ENCODE peak calls at places on chromosome 16, in five cellular contexts. One of them, this sample, is unnamed.

GRCh38 chr16:66856801-66857200 is 12.6 kb downstream of the CA7 start:
- DNase-seq in Kasumi-1: no peak
- DNase-seq in anterior cingulate cortex: no peak
- DNase-seq in NCI-H774: no peak
- DNase-seq in HEK293T: no peak
- DNase-seq in this sample: no peak

GRCh38 chr16:1941924-1942809 is 832 bp downstream of the MSRB1 start:
- DNase-seq in Kasumi-1: no peak
- DNase-seq in HEK293T: no peak
- DNase-seq in NCI-H774: no peak
- DNase-seq in anterior cingulate cortex: no peak
- DNase-seq in this sample: no peak

GRCh38 chr16:30923554-30924085 is at the start of gene FBXL19:
- DNase-seq in Kasumi-1: no peak
- DNase-seq in NCI-H774: no peak
- DNase-seq in HEK293T: no peak
- DNase-seq in anterior cingulate cortex: no peak
- DNase-seq in this sample: no peak

GRCh38 chr16:19783363-19783762 is 65.3 kb downstream of the IQCK start:
- DNase-seq in HEK293T: no peak
- DNase-seq in anterior cingulate cortex: no peak
- DNase-seq in Kasumi-1: no peak
- DNase-seq in NCI-H774: no peak
- DNase-seq in this sample: no peak

GRCh38 chr16:85982563-85982939 is 83.6 kb downstream of the IRF8 start:
- DNase-seq in Kasumi-1: peak
- DNase-seq in HEK293T: no peak
- DNase-seq in NCI-H774: no peak
- DNase-seq in anterior cingulate cortex: no peak
- DNase-seq in this sample: no peak

GRCh38 chr16:86862596-86862995 is 284.2 kb downstream of the FOXL1 start:
- DNase-seq in NCI-H774: no peak
- DNase-seq in HEK293T: no peak
- DNase-seq in Kasumi-1: no peak
- DNase-seq in anterior cingulate cortex: no peak
- DNase-seq in this sample: no peak

GRCh38 chr16:81018496-81018895 is 11.5 kb downstream of the CENPN start:
- DNase-seq in Kasumi-1: no peak
- DNase-seq in anterior cingulate cortex: peak
- DNase-seq in NCI-H774: no peak
- DNase-seq in HEK293T: no peak
- DNase-seq in this sample: no peak

GRCh38 chr16:13401631-13402030 is 500.2 kb downstream of the SHISA9 start:
- DNase-seq in Kasumi-1: no peak
- DNase-seq in anterior cingulate cortex: no peak
- DNase-seq in NCI-H774: no peak
- DNase-seq in HEK293T: no peak
- DNase-seq in this sample: no peak

GRCh38 chr16:69848635-69849545 is 86.8 kb downstream of the WWP2 start:
- DNase-seq in NCI-H774: no peak
- DNase-seq in anterior cingulate cortex: peak
- DNase-seq in Kasumi-1: no peak
- DNase-seq in HEK293T: peak
- DNase-seq in this sample: no peak

GRCh38 chr16:87561200-87562105 is 40.9 kb upstream of the JPH3 start:
- DNase-seq in anterior cingulate cortex: no peak
- DNase-seq in HEK293T: no peak
- DNase-seq in NCI-H774: no peak
- DNase-seq in Kasumi-1: no peak
- DNase-seq in this sample: no peak

GRCh38 chr16:28555593-28555992 is 1.9 kb downstream of the SGF29 start:
- DNase-seq in anterior cingulate cortex: no peak
- DNase-seq in NCI-H774: no peak
- DNase-seq in HEK293T: no peak
- DNase-seq in Kasumi-1: no peak
- DNase-seq in this sample: no peak

GRCh38 chr16:67277999-67278772 is 1.1 kb upstream of the PLEKHG4 start:
- DNase-seq in Kasumi-1: no peak
- DNase-seq in anterior cingulate cortex: no peak
- DNase-seq in HEK293T: no peak
- DNase-seq in NCI-H774: no peak
- DNase-seq in this sample: no peak

GRCh38 chr16:84058664-84059063 is 16.1 kb upstream of the SLC38A8 start:
- DNase-seq in anterior cingulate cortex: no peak
- DNase-seq in NCI-H774: no peak
- DNase-seq in HEK293T: no peak
- DNase-seq in Kasumi-1: no peak
- DNase-seq in this sample: no peak

GRCh38 chr16:8944113-8944765 is 19.5 kb downstream of the USP7 start:
- DNase-seq in Kasumi-1: peak
- DNase-seq in anterior cingulate cortex: no peak
- DNase-seq in NCI-H774: no peak
- DNase-seq in HEK293T: no peak
- DNase-seq in this sample: no peak

GRCh38 chr16:4142268-4142667 is 26.0 kb upstream of the ADCY9 start:
- DNase-seq in Kasumi-1: no peak
- DNase-seq in NCI-H774: no peak
- DNase-seq in HEK293T: no peak
- DNase-seq in anterior cingulate cortex: no peak
- DNase-seq in this sample: no peak

GRCh38 chr16:24540575-24541240 is 1.3 kb downstream of the RBBP6 start:
- DNase-seq in HEK293T: no peak
- DNase-seq in Kasumi-1: peak
- DNase-seq in NCI-H774: no peak
- DNase-seq in anterior cingulate cortex: no peak
- DNase-seq in this sample: no peak

GRCh38 chr16:23587726-23588125 is 8.4 kb downstream of the NDUFAB1 start:
- DNase-seq in Kasumi-1: no peak
- DNase-seq in HEK293T: no peak
- DNase-seq in anterior cingulate cortex: no peak
- DNase-seq in NCI-H774: no peak
- DNase-seq in this sample: no peak

GRCh38 chr16:8955828-8956227 is 7.9 kb downstream of the USP7 start:
- DNase-seq in anterior cingulate cortex: no peak
- DNase-seq in NCI-H774: no peak
- DNase-seq in Kasumi-1: no peak
- DNase-seq in HEK293T: no peak
- DNase-seq in this sample: no peak

GRCh38 chr16:27625050-27625697 is 75.2 kb downstream of the KATNIP start:
- DNase-seq in NCI-H774: peak
- DNase-seq in HEK293T: no peak
- DNase-seq in Kasumi-1: no peak
- DNase-seq in anterior cingulate cortex: no peak
- DNase-seq in this sample: no peak

GRCh38 chr16:48462146-48462740 is 77.0 kb upstream of the SIAH1 start:
- DNase-seq in Kasumi-1: no peak
- DNase-seq in anterior cingulate cortex: no peak
- DNase-seq in NCI-H774: no peak
- DNase-seq in HEK293T: no peak
- DNase-seq in this sample: no peak

GRCh38 chr16:83762141-83763024 is 45.4 kb upstream of the HSBP1 start:
- DNase-seq in Kasumi-1: no peak
- DNase-seq in NCI-H774: peak
- DNase-seq in HEK293T: no peak
- DNase-seq in anterior cingulate cortex: no peak
- DNase-seq in this sample: no peak

GRCh38 chr16:12361016-12361415 is 384.5 kb downstream of the SNX29 start:
- DNase-seq in NCI-H774: no peak
- DNase-seq in HEK293T: no peak
- DNase-seq in Kasumi-1: no peak
- DNase-seq in anterior cingulate cortex: no peak
- DNase-seq in this sample: no peak